ENCODE peak calls at places on chromosomes 2 and 18, in six cellular contexts. D is OCI-LY7, C is transverse colon, A is right lobe of liver, Q is AG09309, L is bronchial epithelial cell. J is an unnamed sample.

GRCh38 chr18:36518839-36519238 is 221.3 kb downstream of the FHOD3 start:
- DNase-seq in D (no peak), L (no peak), Q (no peak), C (no peak), A (no peak), J (no peak)

GRCh38 chr2:237894986-237895543 is 35.6 kb downstream of the RAMP1 start:
- DNase-seq in L (no peak), C (no peak), A (no peak), Q (no peak), D (no peak), J (no peak)

GRCh38 chr18:44564922-44565321 is 115.8 kb upstream of the SETBP1 start:
- DNase-seq in D (no peak), A (no peak), L (peak; percentile 70), Q (peak; percentile 33), C (no peak), J (no peak)

GRCh38 chr2:173472112-173472511 is 117.4 kb downstream of the CDCA7 start:
- DNase-seq in A (no peak), D (no peak), C (no peak), Q (no peak), L (no peak), J (no peak)

GRCh38 chr18:38709122-38709521 is 1143.5 kb upstream of the CELF4 start:
- DNase-seq in A (no peak), Q (no peak), C (no peak), D (no peak), L (peak; percentile 91), J (no peak)

GRCh38 chr2:200077838-200078237 is 122.5 kb downstream of the MAIP1 start:
- DNase-seq in L (peak; percentile 69), D (no peak), Q (no peak), C (no peak), A (no peak), J (no peak)

GRCh38 chr18:41809652-41810051 is 145.4 kb upstream of the PIK3C3 start:
- DNase-seq in A (no peak), D (no peak), Q (no peak), C (no peak), L (peak; percentile 56), J (no peak)

GRCh38 chr2:201406077-201406662 is 45.1 kb downstream of the TRAK2 start:
- DNase-seq in A (no peak), D (no peak), Q (peak; percentile 78), L (peak; percentile 81), C (no peak), J (no peak)

GRCh38 chr2:119760237-119760807 is 600 bp downstream of the PTPN4 start:
- DNase-seq in C (peak; percentile 52), A (peak; percentile 59), L (no peak), Q (no peak), D (peak; percentile 71), J (no peak)

GRCh38 chr2:64768426-64769033 is 114.8 kb upstream of the SERTAD2 start:
- DNase-seq in C (no peak), A (no peak), Q (no peak), D (peak; percentile 13), L (peak; percentile 21), J (no peak)

GRCh38 chr2:178874529-178875240 is 67.5 kb upstream of the TTN start:
- DNase-seq in L (peak; percentile 76), D (no peak), C (no peak), Q (no peak), A (no peak), J (no peak)

GRCh38 chr2:96148410-96149217 is 3.4 kb upstream of the DUSP2 start:
- DNase-seq in C (peak; percentile 88), A (peak; percentile 60), L (peak; percentile 92), Q (no peak), D (peak; percentile 93), J (no peak)

GRCh38 chr2:119064567-119064966 is 94.0 kb downstream of the C1QL2 start:
- DNase-seq in D (no peak), L (peak; percentile 3), C (no peak), A (no peak), Q (no peak), J (no peak)

GRCh38 chr18:24930974-24931373 is 421.0 kb downstream of the ZNF521 start:
- DNase-seq in A (no peak), L (no peak), D (no peak), C (no peak), Q (no peak), J (no peak)

GRCh38 chr2:128451084-128451483 is 132.4 kb upstream of the HS6ST1 start:
- DNase-seq in A (peak; percentile 36), C (no peak), L (no peak), Q (no peak), D (no peak), J (no peak)

GRCh38 chr2:241577413-241578122 is 19.0 kb downstream of the BOK start:
- DNase-seq in D (no peak), C (no peak), L (no peak), A (peak; percentile 44), Q (no peak), J (no peak)

GRCh38 chr2:45822272-45822630 is 170.8 kb downstream of the PRKCE start:
- DNase-seq in D (no peak), C (no peak), Q (no peak), A (no peak), L (no peak), J (no peak)

GRCh38 chr2:177338177-177338721 is 54.3 kb upstream of the AGPS start:
- DNase-seq in A (no peak), L (peak; percentile 91), C (no peak), D (no peak), Q (no peak), J (no peak)

GRCh38 chr2:216803803-216804202 is 56.1 kb downstream of the TNP1 start:
- DNase-seq in A (peak; percentile 83), D (no peak), C (no peak), L (no peak), Q (no peak), J (no peak)

GRCh38 chr2:7835693-7836680 is 845.9 kb upstream of the ID2 start:
- DNase-seq in Q (no peak), A (no peak), L (peak; percentile 35), D (peak; percentile 96), C (no peak), J (peak; percentile 68)

GRCh38 chr18:2111456-2111855 is 459.8 kb downstream of the METTL4 start:
- DNase-seq in Q (peak; percentile 8), L (peak; percentile 52), D (no peak), C (no peak), A (no peak), J (no peak)

GRCh38 chr2:134253804-134254203 is at the start of gene MGAT5:
- DNase-seq in A (peak; percentile 56), Q (no peak), C (peak; percentile 64), D (peak; percentile 74), L (peak; percentile 63), J (no peak)

GRCh38 chr2:161239416-161240109 is 68.7 kb upstream of the PSMD14 start:
- DNase-seq in L (no peak), C (no peak), Q (no peak), A (no peak), D (no peak), J (no peak)

GRCh38 chr18:77131652-77132368 is 773 bp downstream of the MBP start:
- DNase-seq in C (peak; percentile 80), L (no peak), D (peak; percentile 34), A (peak; percentile 87), Q (no peak), J (no peak)

GRCh38 chr18:12990128-12990485 is 1.1 kb upstream of the CEP192 start:
- DNase-seq in Q (no peak), C (no peak), A (no peak), L (peak; percentile 10), D (no peak), J (no peak)

GRCh38 chr2:75003773-75004172 is 45.3 kb downstream of the POLE4 start:
- DNase-seq in A (no peak), Q (no peak), C (no peak), L (no peak), D (no peak), J (no peak)

GRCh38 chr2:96762529-96763253 is 2.0 kb downstream of the CNNM4 start:
- DNase-seq in Q (no peak), C (no peak), D (peak; percentile 50), A (no peak), L (peak; percentile 44), J (no peak)

GRCh38 chr2:206989306-206989705 is 50.0 kb downstream of the CPO start:
- DNase-seq in Q (no peak), D (peak; percentile 30), L (peak; percentile 25), C (peak; percentile 14), A (peak; percentile 56), J (no peak)

GRCh38 chr18:10784596-10785202 is 258.9 kb downstream of the NAPG start:
- DNase-seq in L (no peak), D (peak; percentile 11), Q (no peak), A (no peak), C (no peak), J (no peak)

DNA sequence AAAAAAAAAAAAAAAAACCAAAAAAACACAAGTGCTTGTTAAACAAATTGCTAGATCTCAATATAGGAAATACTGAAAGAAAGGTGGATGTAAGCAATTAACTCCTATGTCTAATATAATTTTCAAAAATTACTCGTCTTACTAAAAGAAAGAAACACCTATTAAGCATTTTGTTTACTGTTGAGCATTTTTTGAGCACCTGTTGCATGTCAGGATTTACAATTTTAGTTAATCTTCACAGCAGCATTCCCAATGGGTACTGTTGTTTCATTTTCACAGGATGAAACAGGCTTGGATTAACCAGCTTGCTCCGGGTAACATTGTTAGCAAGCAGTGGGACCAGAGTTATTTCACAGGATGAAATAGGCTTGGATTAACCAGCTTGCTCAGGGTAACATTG is 4.8 kb downstream of the ZNF638 start:
- DNase-seq in C (no peak), A (no peak), Q (no peak), L (no peak), D (no peak), J (no peak)
- H3K4me3 ChIP-seq in C (no peak overlapping the region), A (no peak overlapping the region), Q (no peak overlapping the region), L (no peak overlapping the region), D (no peak overlapping the region), J (no peak overlapping the region)

GRCh38 chr18:74476154-74476553 is 19.0 kb upstream of the DIPK1C start:
- DNase-seq in A (no peak), Q (no peak), C (no peak), L (no peak), D (no peak), J (no peak)
- TF ChIP-seq CTCF in A (peak; percentile 35), Q (peak; percentile 60), C (peak; percentile 35), L (peak; percentile 28), D (peak; percentile 43), J (peak; percentile 53)

DNA sequence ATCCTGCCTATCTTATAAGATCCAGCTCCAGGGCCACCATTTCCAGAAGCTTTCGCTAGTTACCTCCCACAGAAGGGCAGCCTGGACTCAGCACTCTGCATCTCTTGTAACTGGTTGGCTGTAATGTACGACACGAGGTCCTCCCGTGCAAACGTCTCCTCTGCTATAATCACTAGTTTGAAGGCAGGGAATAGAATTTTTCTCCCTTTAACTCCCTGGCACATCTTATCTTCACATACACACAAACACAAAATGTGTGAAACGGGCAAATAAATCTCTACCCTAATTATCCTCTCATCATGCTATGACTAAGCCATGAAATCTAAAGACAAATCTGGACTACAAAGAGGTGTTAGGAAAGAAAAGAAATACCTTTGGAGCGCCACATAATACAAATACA is 36.8 kb downstream of the RNU4ATAC start:
- DNase-seq in Q (no peak), A (no peak), C (no peak), L (no peak), D (no peak), J (no peak)
- H3K4me3 ChIP-seq in Q (no peak overlapping the region), A (no peak overlapping the region), C (no peak overlapping the region), L (no peak overlapping the region), D (no peak overlapping the region), J (no peak overlapping the region)

GRCh38 chr2:48080534-48081316 is 174.4 kb upstream of the FBXO11 start:
- DNase-seq in Q (no peak), C (no peak), L (no peak), D (no peak), A (no peak), J (no peak)
- TF ChIP-seq CTCF in Q (no peak), C (no peak), L (no peak), D (no peak), A (no peak), J (peak; percentile 34)

GRCh38 chr2:218999021-218999880 is 6.0 kb upstream of the CRYBA2 start:
- DNase-seq in D (no peak), Q (no peak), A (no peak), C (no peak), L (no peak), J (no peak)
- H3K4me3 ChIP-seq in D (no peak overlapping the region), Q (no peak overlapping the region), A (no peak overlapping the region), C (no peak overlapping the region), L (no peak overlapping the region), J (no peak overlapping the region)

J was measured in GM12864.